ENCODE peak calls at places on chromosomes 6 and 20, in five cellular contexts. V, G, X, D and C are unnamed samples. For H3K4me1, the result is how much of the 10 kb centered on the place peaks cover.

GRCh38 chr6:116051244-116051643 is 9.4 kb downstream of the FRK start:
- DNase-seq in V (no peak), G (no peak), X (no peak), D (no peak), C (no peak)

GRCh38 chr6:106097368-106098231 is 11.5 kb downstream of the PRDM1 start:
- DNase-seq in V (no peak), G (no peak), X (no peak), D (no peak), C (no peak)

GRCh38 chr6:6512711-6513110 is 75.8 kb upstream of the LY86 start:
- DNase-seq in V (no peak), G (no peak), X (no peak), D (no peak), C (no peak)

GRCh38 chr6:169161572-169162167 is 92.0 kb downstream of the THBS2 start:
- DNase-seq in V (no peak), G (no peak), X (peak), D (no peak), C (no peak)

GRCh38 chr6:36912583-36912982 is 26.8 kb downstream of the C6orf89 start:
- DNase-seq in V (no peak), G (no peak), X (no peak), D (no peak), C (no peak)

GRCh38 chr6:133923938-133924593 is 29.0 kb upstream of the TBPL1 start:
- DNase-seq in V (peak), G (peak), X (no peak), D (no peak), C (no peak)

GRCh38 chr20:5031206-5031557 is 29.9 kb upstream of the SLC23A2 start:
- DNase-seq in V (no peak), G (no peak), X (no peak), D (no peak), C (no peak)

GRCh38 chr6:159520002-159520401 is 173.0 kb downstream of the SOD2 start:
- DNase-seq in V (no peak), G (no peak), X (no peak), D (no peak), C (no peak)

GRCh38 chr6:100175814-100176275 is 181.8 kb upstream of the MCHR2 start:
- DNase-seq in V (no peak), G (no peak), X (no peak), D (no peak), C (no peak)

GRCh38 chr6:105199711-105200110 is 19.9 kb upstream of the POPDC3 start:
- DNase-seq in V (no peak), G (no peak), X (no peak), D (no peak), C (no peak)

GRCh38 chr20:32362924-32363364 is 4.8 kb downstream of the ASXL1 start:
- DNase-seq in V (no peak), G (no peak), X (no peak), D (no peak), C (no peak)

GRCh38 chr6:44603044-44603686 is 215.7 kb downstream of the CDC5L start:
- DNase-seq in V (no peak), G (no peak), X (no peak), D (no peak), C (no peak)

GRCh38 chr6:43274916-43275597 is 23.0 kb upstream of the SLC22A7 start:
- DNase-seq in V (no peak), G (peak), X (no peak), D (no peak), C (peak)

GRCh38 chr20:50992733-50993457 is 30.0 kb downstream of the KCNG1 start:
- DNase-seq in V (no peak), G (no peak), X (no peak), D (peak), C (no peak)

GRCh38 chr6:150495126-150495525 is 104.6 kb upstream of the PLEKHG1 start:
- DNase-seq in V (no peak), G (no peak), X (no peak), D (no peak), C (no peak)

GRCh38 chr20:10634683-10635411 is 39.0 kb downstream of the JAG1 start:
- DNase-seq in V (no peak), G (no peak), X (no peak), D (no peak), C (no peak)

GRCh38 chr20:40993794-40994540 is 34.7 kb upstream of the TOP1 start:
- DNase-seq in V (no peak), G (no peak), X (no peak), D (no peak), C (no peak)

GRCh38 chr20:63472159-63472811 is at the start of gene KCNQ2:
- DNase-seq in V (no peak), G (no peak), X (no peak), D (no peak), C (no peak)

GRCh38 chr6:56677559-56677958 is 34.9 kb upstream of the DST start:
- DNase-seq in V (no peak), G (no peak), X (no peak), D (no peak), C (no peak)

GRCh38 chr20:36098364-36098763 is 56.2 kb upstream of the EPB41L1 start:
- DNase-seq in V (peak), G (peak), X (no peak), D (no peak), C (no peak)

GRCh38 chr6:34146021-34146782 is at the start of gene GRM4:
- DNase-seq in V (no peak), G (no peak), X (no peak), D (no peak), C (no peak)

GRCh38 chr20:53905019-53905847 is 165.2 kb downstream of the BCAS1 start:
- DNase-seq in V (no peak), G (no peak), X (no peak), D (no peak), C (no peak)

GRCh38 chr20:47191074-47191673 is 165.3 kb downstream of the ZMYND8 start:
- DNase-seq in V (no peak), G (no peak), X (no peak), D (no peak), C (no peak)

GRCh38 chr6:38477680-38478260 is 162.0 kb downstream of the BTBD9 start:
- DNase-seq in V (no peak), G (no peak), X (no peak), D (peak), C (no peak)

GRCh38 chr20:49659096-49659495 is 54.6 kb downstream of the B4GALT5 start:
- DNase-seq in V (no peak), G (no peak), X (no peak), D (no peak), C (no peak)

GRCh38 chr20:57091748-57092111 is 174.7 kb downstream of the BMP7 start:
- DNase-seq in V (no peak), G (no peak), X (no peak), D (no peak), C (no peak)

GRCh38 chr6:52641388-52641787 is 29.5 kb upstream of the TMEM14A start:
- DNase-seq in V (no peak), G (no peak), X (no peak), D (no peak), C (no peak)

GRCh38 chr20:20364747-20365558 is 3.0 kb upstream of the INSM1 start:
- DNase-seq in V (no peak), G (no peak), X (no peak), D (no peak), C (no peak)

GRCh38 chr6:68716605-68717004 is 81.5 kb downstream of the ADGRB3 start:
- DNase-seq in V (no peak), G (no peak), X (no peak), D (no peak), C (no peak)

GRCh38 chr20:57894096-57894495 is 184.3 kb upstream of the PMEPA1 start:
- DNase-seq in V (no peak), G (no peak), X (peak), D (no peak), C (no peak)

GRCh38 chr20:47453167-47453782 is 48.4 kb upstream of the NCOA3 start:
- DNase-seq in V (no peak), G (no peak), X (no peak), D (no peak), C (no peak)

GRCh38 chr20:60219984-60220540 is 261.8 kb downstream of the CDH26 start:
- DNase-seq in V (no peak), G (no peak), X (no peak), D (no peak), C (no peak)

GRCh38 chr6:142350309-142350708 is 48.5 kb downstream of the ADGRG6 start:
- DNase-seq in V (no peak), G (no peak), X (no peak), D (no peak), C (no peak)

GRCh38 chr20:21125072-21125848 is 622 bp upstream of the KIZ start:
- DNase-seq in V (peak), G (peak), X (no peak), D (no peak), C (peak)

GRCh38 chr20:58652606-58653303 is 1.7 kb downstream of the STX16 start:
- DNase-seq in V (no peak), G (no peak), X (no peak), D (no peak), C (peak)

DNA sequence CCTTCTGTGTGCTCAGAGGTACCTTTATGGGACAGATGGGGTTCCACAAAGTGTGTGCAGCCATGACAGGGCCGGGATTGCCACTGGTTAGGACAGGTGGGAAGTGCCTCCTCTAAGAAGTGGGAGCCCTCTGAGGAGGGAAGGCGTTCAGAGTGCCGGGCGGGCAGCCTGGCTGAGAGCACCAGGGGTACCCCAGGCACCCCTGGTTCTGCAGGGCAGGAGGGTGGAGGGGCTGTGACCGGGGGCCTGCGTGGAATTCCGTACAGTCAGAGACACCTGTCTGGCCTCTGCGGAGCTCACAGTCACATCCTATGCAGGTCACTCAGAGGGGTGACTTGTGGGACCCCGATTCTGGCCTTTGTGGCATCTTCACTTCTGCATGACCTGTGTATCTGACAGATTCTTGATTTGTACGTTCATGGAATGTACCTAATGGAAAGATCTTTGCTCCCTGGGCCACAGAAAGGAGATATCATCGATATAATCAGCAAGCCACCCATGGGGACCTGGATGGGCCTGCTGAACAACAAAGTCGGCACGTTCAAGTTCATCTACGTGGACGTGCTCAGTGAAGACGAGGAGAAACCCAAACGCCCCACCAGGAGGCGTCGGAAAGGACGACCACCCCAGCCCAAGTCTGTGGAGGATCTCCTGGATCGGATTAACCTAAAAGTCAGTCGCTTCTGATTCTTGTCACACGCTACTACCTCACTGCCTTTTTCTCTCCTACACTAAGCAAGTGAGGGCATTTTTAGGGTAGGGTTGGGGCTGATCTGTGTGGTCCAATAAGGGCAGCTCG is 190.9 kb downstream of the SASH1 start:
- DNase-seq in V (no peak), G (no peak), X (no peak), D (no peak), C (no peak)
- H3K4me1 ChIP-seq in V (under half), G (under half), X (under half), D (under half), C (under half)

GRCh38 chr20:22795455-22795854 is 211.1 kb upstream of the FOXA2 start:
- DNase-seq in V (no peak), G (no peak), X (no peak), D (no peak), C (no peak)
- H3K4me1 ChIP-seq in V (under half), G (under half), X (under half), D (under half), C (under half)

GRCh38 chr20:25054995-25055629 is 2.8 kb downstream of the ACSS1 start:
- DNase-seq in V (peak), G (peak), X (no peak), D (no peak), C (no peak)
- H3K4me1 ChIP-seq in V (half or more), G (half or more), X (under half), D (under half), C (half or more)

DNA sequence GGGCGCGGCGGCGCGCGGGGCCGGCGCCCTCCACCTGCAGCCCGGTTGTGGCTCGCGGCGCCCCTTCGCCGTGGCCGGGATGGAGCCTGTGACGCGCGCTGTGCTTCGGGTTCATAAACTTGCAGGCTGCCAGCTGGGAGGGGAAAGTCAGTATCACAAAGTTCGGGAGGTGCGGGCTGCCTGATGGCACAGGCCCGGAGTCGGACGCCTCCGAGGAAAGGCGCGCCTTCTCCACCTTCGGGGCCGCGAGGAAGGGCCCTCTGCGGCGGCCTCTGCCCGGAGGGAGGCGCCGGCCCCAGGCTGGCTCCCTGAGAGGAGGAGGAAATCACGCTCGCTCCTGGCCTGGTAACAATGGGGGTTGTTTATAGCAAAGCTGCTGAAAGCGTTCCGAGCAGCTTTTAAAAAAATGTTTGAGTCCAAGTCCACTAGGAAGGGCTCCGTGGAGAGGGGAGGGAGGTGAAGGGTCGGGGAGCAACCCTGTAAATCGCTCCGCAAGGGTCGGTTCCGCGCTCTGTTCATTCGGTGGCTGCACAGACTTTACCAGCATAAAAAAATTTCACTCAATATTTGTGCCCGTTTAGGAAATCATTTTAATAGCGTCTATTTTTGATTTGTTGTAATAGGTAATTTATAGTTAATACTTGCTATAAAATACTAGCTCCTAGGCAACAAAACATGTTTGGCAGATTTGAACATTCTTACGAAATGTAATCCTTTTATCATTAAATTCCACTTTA is 1.0 kb downstream of the AFDN start:
- DNase-seq in V (no peak), G (peak), X (no peak), D (no peak), C (peak)
- H3K4me1 ChIP-seq in V (under half), G (half or more), X (under half), D (under half), C (under half)

DNA sequence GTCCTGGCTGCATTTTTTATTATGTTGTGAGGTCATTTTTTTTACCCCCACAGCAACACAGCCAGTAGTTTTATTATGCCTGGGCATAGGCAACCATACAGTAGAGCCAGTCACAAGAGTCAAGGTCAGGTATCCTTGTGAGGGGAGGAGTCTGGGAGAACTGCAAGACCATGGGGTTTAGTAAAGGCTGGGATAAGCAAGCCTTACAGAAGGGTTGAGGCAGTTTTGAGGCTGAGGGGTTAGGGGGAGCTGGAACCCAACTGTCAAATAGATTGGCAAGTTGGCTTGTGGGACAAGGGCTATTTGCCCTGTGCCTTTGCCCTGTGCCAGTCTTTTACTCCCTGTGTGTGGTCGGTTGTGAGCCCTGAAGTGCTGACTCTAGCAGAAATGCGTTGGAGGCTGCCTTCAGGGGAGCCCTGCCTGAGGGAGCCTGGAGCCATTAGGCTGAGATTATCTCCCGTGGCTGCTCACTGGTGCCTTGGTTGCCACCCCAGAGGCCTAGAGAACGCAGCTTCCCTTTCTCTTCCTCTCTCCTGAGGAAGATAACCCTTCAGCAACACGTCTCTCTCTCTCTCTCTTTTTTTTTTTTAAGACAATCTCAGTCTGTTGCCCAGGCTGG is 31.1 kb downstream of the RALY start:
- DNase-seq in V (no peak), G (no peak), X (no peak), D (no peak), C (no peak)
- H3K4me1 ChIP-seq in V (under half), G (half or more), X (under half), D (under half), C (under half)

DNA sequence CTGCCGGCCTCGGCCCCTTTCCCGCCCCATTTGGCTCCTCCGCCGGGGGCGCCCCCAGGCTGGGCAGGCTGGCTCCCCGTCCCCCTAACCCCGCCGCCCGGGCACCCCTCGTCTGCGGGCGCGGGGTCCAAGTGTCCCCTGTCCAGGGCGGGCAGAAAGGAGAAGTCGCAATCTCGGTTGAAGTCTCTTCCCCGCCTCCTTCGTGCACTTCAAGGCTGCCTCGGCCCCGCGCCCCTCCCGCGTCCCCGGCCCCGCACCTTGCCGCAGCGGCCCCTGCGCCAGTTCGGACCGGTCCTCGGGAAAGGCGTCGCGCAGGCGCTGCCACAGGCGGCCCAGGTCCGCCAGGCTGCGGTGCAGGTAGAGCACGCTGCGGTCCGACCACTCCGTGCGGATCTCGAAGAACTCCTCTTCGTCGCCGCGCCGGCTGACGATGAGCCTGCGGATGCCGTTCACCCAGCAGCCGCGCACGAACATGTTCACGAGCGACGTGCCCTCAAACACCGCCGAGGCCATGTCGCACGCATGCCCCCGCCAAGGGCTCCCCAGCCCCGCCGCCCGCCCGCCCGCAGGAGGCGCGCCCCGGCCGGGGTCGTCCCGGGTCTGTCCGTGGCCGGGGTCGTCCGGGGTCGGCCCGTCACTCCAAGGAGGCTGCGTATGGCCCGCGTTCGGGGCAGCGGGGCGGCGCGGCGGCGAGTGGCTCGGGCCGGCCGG is at the start of gene PXDC1:
- DNase-seq in V (no peak), G (no peak), X (no peak), D (no peak), C (no peak)
- H3K4me1 ChIP-seq in V (under half), G (half or more), X (under half), D (under half), C (under half)

GRCh38 chr6:108594640-108595039 is 33.9 kb downstream of the FOXO3 start:
- DNase-seq in V (peak), G (peak), X (no peak), D (no peak), C (peak)
- H3K4me1 ChIP-seq in V (half or more), G (half or more), X (half or more), D (under half), C (half or more)

DNA sequence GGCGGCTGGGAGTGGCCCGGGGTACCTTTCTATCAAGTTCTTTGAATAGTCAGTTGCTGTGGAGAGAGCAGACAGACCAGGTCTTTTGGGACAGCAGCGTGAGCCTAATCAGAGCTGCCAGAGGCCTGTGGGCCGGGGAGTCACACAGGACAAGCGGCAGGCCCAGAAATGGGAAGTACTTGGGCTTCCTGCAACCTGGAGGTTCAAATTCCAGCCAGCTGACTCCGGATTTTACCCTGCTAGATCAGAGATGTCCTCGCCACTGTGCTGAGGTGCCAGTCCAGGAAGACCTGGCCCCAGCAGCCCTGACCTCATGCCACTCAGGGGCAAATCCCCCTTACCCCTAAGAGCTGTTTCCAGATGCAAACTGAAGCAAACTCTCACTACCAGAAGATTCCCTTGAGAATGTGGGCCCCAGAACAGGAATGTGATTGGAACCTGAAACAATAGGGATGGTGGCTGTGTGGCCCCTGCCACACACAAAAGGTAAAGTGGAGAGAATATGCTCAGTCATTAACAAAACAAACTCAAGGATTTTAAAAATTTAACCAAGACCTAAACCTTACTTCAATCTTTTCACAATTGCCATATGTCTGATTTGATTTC is 9.7 kb downstream of the BEND3 start:
- DNase-seq in V (no peak), G (no peak), X (no peak), D (no peak), C (no peak)
- H3K4me1 ChIP-seq in V (under half), G (under half), X (under half), D (under half), C (under half)